ENCODE peak calls at places on chromosomes 13 and 19, in five cellular contexts. O, R, P, Y and B are unnamed samples.

GRCh38 chr13:75489502-75490263 is 7.7 kb upstream of the TBC1D4 start:
- DNase-seq in O (no peak), R (peak), P (peak), Y (no peak), B (no peak)

GRCh38 chr13:102687520-102687919 is 7.3 kb downstream of the METTL21C start:
- DNase-seq in O (no peak), R (no peak), P (no peak), Y (no peak), B (no peak)

GRCh38 chr13:60043262-60043661 is 120.5 kb downstream of the DIAPH3 start:
- DNase-seq in O (no peak), R (no peak), P (no peak), Y (no peak), B (no peak)

GRCh38 chr13:40116008-40116407 is 460.5 kb downstream of the COG6 start:
- DNase-seq in O (no peak), R (no peak), P (peak), Y (no peak), B (no peak)

GRCh38 chr19:5891938-5892771 is 11.4 kb downstream of the NDUFA11 start:
- DNase-seq in O (no peak), R (no peak), P (peak), Y (no peak), B (no peak)

GRCh38 chr13:50731400-50731799 is 112.1 kb downstream of the DLEU7 start:
- DNase-seq in O (no peak), R (no peak), P (no peak), Y (no peak), B (peak)

GRCh38 chr19:1776606-1777147 is 23.4 kb downstream of the ONECUT3 start:
- DNase-seq in O (no peak), R (no peak), P (no peak), Y (no peak), B (no peak)

GRCh38 chr19:43229315-43229714 is 23.9 kb upstream of the PSG4 start:
- DNase-seq in O (no peak), R (no peak), P (no peak), Y (no peak), B (no peak)

GRCh38 chr19:6470173-6470572 is 6.1 kb downstream of the CRB3 start:
- DNase-seq in O (no peak), R (no peak), P (no peak), Y (no peak), B (no peak)

GRCh38 chr13:50319603-50320296 is 304.5 kb downstream of the KCNRG start:
- DNase-seq in O (no peak), R (no peak), P (no peak), Y (no peak), B (peak)

GRCh38 chr13:42696191-42696590 is 85.2 kb upstream of the FAM216B start:
- DNase-seq in O (no peak), R (no peak), P (no peak), Y (no peak), B (no peak)

GRCh38 chr19:30664358-30665058 is 292.3 kb downstream of the ZNF536 start:
- DNase-seq in O (peak), R (no peak), P (peak), Y (no peak), B (no peak)

GRCh38 chr13:68023838-68024581 is 793.9 kb upstream of the PCDH9 start:
- DNase-seq in O (no peak), R (no peak), P (no peak), Y (no peak), B (no peak)

GRCh38 chr13:30711375-30711774 is 24.0 kb upstream of the ALOX5AP start:
- DNase-seq in O (peak), R (no peak), P (no peak), Y (no peak), B (no peak)

GRCh38 chr19:48085077-48085476 is 25.5 kb downstream of the PLA2G4C start:
- DNase-seq in O (no peak), R (no peak), P (no peak), Y (no peak), B (no peak)

GRCh38 chr19:55080121-55080914 is 4.6 kb downstream of the EPS8L1 start:
- DNase-seq in O (no peak), R (peak), P (peak), Y (peak), B (peak)

GRCh38 chr19:38663957-38664502 is 16.6 kb downstream of the ACTN4 start:
- DNase-seq in O (no peak), R (no peak), P (peak), Y (no peak), B (no peak)

GRCh38 chr13:59112375-59112774 is 1051.4 kb downstream of the DIAPH3 start:
- DNase-seq in O (no peak), R (no peak), P (no peak), Y (no peak), B (no peak)

GRCh38 chr19:5645409-5645808 is 22.5 kb downstream of the SAFB start:
- DNase-seq in O (no peak), R (no peak), P (no peak), Y (no peak), B (no peak)

GRCh38 chr13:51955281-51955771 is 55.9 kb downstream of the ATP7B start:
- DNase-seq in O (no peak), R (no peak), P (no peak), Y (no peak), B (no peak)

GRCh38 chr13:57632276-57633140 is 964 bp downstream of the PCDH17 start:
- DNase-seq in O (peak), R (no peak), P (peak), Y (no peak), B (no peak)

GRCh38 chr13:28983661-28984060 is 163.5 kb downstream of the MTUS2 start:
- DNase-seq in O (no peak), R (no peak), P (peak), Y (no peak), B (no peak)

GRCh38 chr19:50669319-50670101 is 20.3 kb downstream of the C19orf81 start:
- DNase-seq in O (no peak), R (no peak), P (peak), Y (no peak), B (peak)

GRCh38 chr13:70183041-70183440 is 74.8 kb upstream of the KLHL1 start:
- DNase-seq in O (no peak), R (no peak), P (no peak), Y (no peak), B (no peak)

GRCh38 chr13:21478881-21479808 is 20.0 kb upstream of the ZDHHC20 start:
- DNase-seq in O (no peak), R (peak), P (peak), Y (no peak), B (peak)

GRCh38 chr19:4009990-4010807 is 2.7 kb downstream of the PIAS4 start:
- DNase-seq in O (no peak), R (no peak), P (peak), Y (no peak), B (no peak)

GRCh38 chr19:32351807-32352630 is 6.6 kb downstream of the ZNF507 start:
- DNase-seq in O (no peak), R (no peak), P (no peak), Y (no peak), B (no peak)

GRCh38 chr13:76882431-76882830 is 3.8 kb downstream of the KCTD12 start:
- DNase-seq in O (no peak), R (no peak), P (no peak), Y (no peak), B (no peak)

GRCh38 chr19:41376998-41377365 is 649 bp downstream of the TMEM91 start:
- DNase-seq in O (no peak), R (no peak), P (peak), Y (no peak), B (no peak)

GRCh38 chr13:25688524-25688923 is 316.8 kb downstream of the ATP8A2 start:
- DNase-seq in O (no peak), R (no peak), P (no peak), Y (no peak), B (no peak)

GRCh38 chr19:47499863-47500830 is 14.7 kb downstream of the NAPA start:
- DNase-seq in O (no peak), R (no peak), P (no peak), Y (no peak), B (no peak)

GRCh38 chr19:6312018-6312417 is 21.4 kb downstream of the ACER1 start:
- DNase-seq in O (no peak), R (no peak), P (no peak), Y (no peak), B (no peak)

GRCh38 chr19:2808129-2808941 is 11.3 kb upstream of the ZNF554 start:
- DNase-seq in O (no peak), R (no peak), P (no peak), Y (no peak), B (no peak)

GRCh38 chr19:49130325-49130724 is 11.0 kb downstream of the PPFIA3 start:
- DNase-seq in O (no peak), R (no peak), P (no peak), Y (no peak), B (no peak)

GRCh38 chr19:49135686-49136085 is 16.3 kb downstream of the PPFIA3 start:
- DNase-seq in O (no peak), R (no peak), P (no peak), Y (no peak), B (no peak)

GRCh38 chr19:49136771-49137171 is 17.4 kb downstream of the PPFIA3 start:
- DNase-seq in O (no peak), R (no peak), P (no peak), Y (no peak), B (no peak)

GRCh38 chr19:49133621-49134454 is 14.5 kb downstream of the PPFIA3 start:
- DNase-seq in O (no peak), R (peak), P (peak), Y (no peak), B (peak)

DNA sequence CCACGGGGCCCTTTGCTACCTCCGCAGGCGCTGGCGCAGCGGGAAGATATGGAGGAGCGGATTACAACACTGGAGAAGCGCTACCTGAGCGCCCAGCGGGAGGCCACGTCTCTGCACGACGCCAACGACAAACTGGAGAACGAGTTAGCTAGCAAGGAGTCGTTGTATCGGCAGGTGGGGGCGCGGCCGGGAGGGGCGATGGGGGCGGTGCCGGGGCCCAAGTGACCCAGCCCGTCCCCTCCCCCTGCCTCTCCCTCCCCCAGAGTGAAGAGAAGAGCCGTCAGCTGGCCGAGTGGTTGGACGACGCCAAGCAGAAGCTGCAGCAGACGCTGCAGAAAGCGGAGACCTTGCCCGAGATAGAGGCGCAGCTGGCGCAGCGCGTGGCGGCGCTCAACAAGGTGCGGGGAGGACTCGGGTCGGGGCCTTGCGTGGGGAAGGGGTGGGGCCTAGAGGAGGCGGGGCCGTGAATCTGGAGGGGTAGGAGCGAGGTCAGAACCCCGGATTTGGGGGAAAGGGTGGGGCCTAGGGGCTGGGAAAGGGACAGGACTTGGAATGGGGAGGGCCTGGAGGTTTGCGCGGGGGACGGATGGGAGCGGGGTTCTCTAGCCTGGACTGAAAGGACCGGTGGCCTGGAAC is 13.7 kb downstream of the PPFIA3 start:
- DNase-seq in O (no peak), R (no peak), P (peak), Y (no peak), B (no peak)
- H3K27ac ChIP-seq in O (no peak), R (no peak), P (no peak), Y (no peak), B (no peak)

GRCh38 chr19:14530005-14530348 is 583 bp downstream of the TECR start:
- DNase-seq in O (no peak), R (peak), P (no peak), Y (no peak), B (no peak)

GRCh38 chr19:14528419-14529253 is 758 bp upstream of the TECR start:
- DNase-seq in O (no peak), R (no peak), P (peak), Y (no peak), B (no peak)

GRCh38 chr19:14529254-14530004 is at the start of gene TECR:
- DNase-seq in O (peak), R (peak), P (peak), Y (peak), B (peak)

GRCh38 chr19:14533450-14533849 is 4.1 kb downstream of the TECR start:
- DNase-seq in O (no peak), R (no peak), P (no peak), Y (no peak), B (no peak)

DNA sequence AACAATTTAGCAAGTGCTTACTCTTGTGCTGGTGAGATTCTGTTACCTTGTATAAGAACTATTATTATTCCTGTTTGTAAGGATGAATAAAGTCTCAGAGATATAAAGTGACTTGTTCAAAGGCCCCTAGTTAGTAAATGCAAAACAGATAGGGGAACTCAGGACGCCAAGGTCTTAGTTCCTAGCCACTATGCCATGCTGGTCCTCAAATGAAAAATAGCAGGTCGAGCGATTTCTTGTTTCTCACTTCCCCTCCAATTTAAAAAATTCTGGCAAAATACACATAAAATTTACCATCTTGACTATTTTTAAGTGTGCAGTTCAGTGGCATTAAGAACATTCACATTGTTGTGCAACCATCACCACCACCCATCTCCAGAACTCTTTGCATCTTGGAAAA is 1.1 kb downstream of the TECR start:
- DNase-seq in O (no peak), R (no peak), P (no peak), Y (no peak), B (no peak)
- H3K27ac ChIP-seq in O (no peak), R (no peak), P (no peak), Y (peak), B (no peak)

GRCh38 chr19:44756089-44756562 is 7.6 kb downstream of the BCL3 start:
- DNase-seq in O (no peak), R (no peak), P (no peak), Y (no peak), B (no peak)
- H3K27ac ChIP-seq in O (peak), R (no peak), P (no peak), Y (no peak), B (no peak)

DNA sequence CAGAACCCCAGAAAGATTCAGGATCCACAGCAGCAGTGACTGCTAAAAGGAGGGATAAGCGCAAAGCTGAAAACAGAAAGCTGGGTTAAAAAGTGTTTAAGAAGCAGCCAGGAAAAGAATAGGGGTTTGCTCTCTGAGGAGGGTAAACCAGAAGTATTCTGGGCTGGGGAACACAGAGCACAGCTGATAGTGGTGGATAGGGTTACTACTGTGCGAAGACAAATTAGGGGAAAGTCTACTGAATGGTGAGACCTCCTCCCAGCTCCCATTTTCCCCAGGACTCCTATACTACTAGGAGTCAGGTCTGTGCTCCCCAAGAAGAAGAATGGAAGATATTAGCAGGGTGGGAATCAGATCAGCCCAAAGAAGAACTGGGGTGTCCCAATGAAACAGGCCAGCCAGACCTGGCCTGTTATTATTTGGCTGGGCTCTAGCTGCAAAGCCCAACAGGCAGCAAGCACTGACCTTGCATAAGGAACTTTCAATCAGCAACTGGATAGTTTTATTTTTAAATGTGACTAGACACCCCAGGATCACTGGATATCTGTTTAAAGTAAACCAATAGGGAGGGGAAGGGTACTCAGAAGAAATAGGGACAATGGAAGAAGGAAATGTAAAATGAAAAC is 43.5 kb upstream of the SERTM1 start:
- DNase-seq in O (no peak), R (no peak), P (no peak), Y (no peak), B (no peak)
- H3K27ac ChIP-seq in O (no peak), R (no peak), P (no peak), Y (no peak), B (no peak)

GRCh38 chr19:17469092-17469370 is 1.3 kb upstream of the SLC27A1 start:
- DNase-seq in O (no peak), R (no peak), P (no peak), Y (no peak), B (no peak)

GRCh38 chr19:17468302-17469091 is 1.8 kb upstream of the SLC27A1 start:
- DNase-seq in O (peak), R (peak), P (peak), Y (no peak), B (no peak)

GRCh38 chr19:17470204-17470841 is at the start of gene SLC27A1:
- DNase-seq in O (no peak), R (peak), P (peak), Y (peak), B (peak)

GRCh38 chr19:17467471-17468301 is 2.6 kb upstream of the SLC27A1 start:
- DNase-seq in O (no peak), R (no peak), P (no peak), Y (no peak), B (no peak)

DNA sequence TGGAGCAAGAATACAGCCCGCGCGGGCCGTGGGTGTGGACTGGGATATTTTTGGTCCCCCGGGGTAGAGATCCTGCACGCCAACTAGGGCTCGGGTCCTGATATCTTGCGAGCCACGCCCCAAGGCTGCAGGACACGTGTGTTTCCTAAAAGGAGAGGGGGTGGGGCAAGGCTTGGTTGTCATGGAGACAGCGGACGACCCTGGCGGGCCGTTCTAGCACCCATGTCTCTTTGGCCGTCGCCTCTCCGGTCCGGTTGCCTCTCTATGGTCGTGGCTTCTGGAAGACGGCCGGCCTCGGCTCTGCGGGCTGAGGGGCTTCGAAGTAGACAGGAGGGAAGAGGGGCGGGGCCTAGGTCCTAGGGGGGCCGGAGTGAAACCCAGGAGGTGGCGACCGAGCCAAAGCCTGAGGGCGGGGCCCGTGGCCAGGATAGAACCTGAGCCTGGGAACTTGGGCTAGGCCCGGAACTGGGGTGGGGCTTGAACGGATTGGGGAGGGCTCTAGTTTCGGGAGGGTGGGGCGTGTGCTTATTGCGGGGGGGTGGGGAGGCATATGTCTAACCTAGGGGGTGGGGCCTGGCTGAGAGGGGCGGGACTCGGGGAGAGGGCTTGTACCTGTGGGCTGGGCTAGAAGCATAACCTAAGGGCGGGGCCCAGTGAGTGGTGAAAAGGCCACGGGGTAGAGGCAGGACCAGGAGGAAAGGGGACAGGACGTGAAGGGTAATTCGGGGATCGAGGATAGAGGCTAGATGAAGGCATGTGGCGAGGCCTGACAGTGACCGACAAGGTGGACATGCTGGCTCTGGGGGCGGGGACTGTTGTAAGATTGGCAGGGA is 737 bp upstream of the SLC27A1 start:
- DNase-seq in O (peak), R (peak), P (peak), Y (peak), B (peak)
- H3K27ac ChIP-seq in O (peak), R (peak), P (peak), Y (peak), B (peak)

GRCh38 chr19:58397533-58398037 is 2.1 kb downstream of the RNF225 start:
- DNase-seq in O (no peak), R (no peak), P (no peak), Y (no peak), B (peak)

GRCh38 chr19:58395220-58395978 is at the start of gene RNF225:
- DNase-seq in O (no peak), R (no peak), P (peak), Y (no peak), B (peak)

GRCh38 chr19:58396691-58397532 is 1.5 kb downstream of the RNF225 start:
- DNase-seq in O (no peak), R (no peak), P (no peak), Y (no peak), B (no peak)

GRCh38 chr19:58394821-58395219 is 636 bp upstream of the RNF225 start:
- DNase-seq in O (no peak), R (no peak), P (no peak), Y (no peak), B (no peak)

DNA sequence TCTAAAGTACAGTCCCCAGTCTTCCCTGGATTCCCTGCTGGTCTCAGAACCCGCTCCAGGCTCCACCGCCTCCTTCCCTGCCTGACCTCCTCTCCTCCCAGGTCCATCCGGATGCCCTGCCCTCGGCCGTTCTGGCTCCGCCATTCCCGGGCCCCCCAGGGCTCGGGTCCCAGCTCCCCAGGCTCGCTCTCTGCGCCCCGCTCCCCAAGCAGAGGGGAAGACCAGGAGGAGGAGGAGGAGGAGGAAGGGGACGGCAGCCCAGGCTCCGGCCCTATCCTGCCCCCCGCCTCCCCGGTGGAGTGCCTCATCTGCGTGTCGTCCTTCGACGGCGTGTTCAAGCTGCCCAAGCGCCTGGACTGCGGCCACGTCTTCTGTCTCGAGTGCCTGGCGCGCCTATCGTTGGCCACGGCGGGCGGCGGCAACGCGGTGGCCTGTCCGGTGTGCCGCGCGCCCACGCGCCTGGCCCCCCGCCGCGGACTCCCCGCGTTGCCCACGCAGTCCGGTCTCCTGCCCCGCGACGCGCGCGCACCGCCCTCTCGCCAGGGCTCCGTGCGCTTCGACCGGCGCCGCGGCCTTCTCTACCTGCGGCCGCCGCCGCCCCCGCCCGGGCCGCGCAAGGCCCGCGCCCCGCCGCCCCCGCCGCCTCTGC is 647 bp downstream of the RNF225 start:
- DNase-seq in O (no peak), R (no peak), P (no peak), Y (no peak), B (no peak)
- H3K27ac ChIP-seq in O (no peak), R (no peak), P (no peak), Y (no peak), B (no peak)

GRCh38 chr19:46347572-46347883 is 641 bp downstream of the PPP5C start:
- DNase-seq in O (no peak), R (no peak), P (no peak), Y (no peak), B (no peak)
- H3K27ac ChIP-seq in O (peak), R (peak), P (peak), Y (peak), B (peak)